ENCODE peak calls at places on chromosomes 11 and 22, in six cellular contexts. F is astrocyte of the spinal cord, T is dorsolateral prefrontal cortex, J is mesendoderm, Z is fibroblast of mammary gland, U is esophagus squamous epithelium. K is an unnamed sample.

GRCh38 chr11:5922749-5923426 is 19.2 kb upstream of the OR56A3 start:
- DNase-seq in F (no peak), T (no peak), J (peak), Z (peak), U (no peak), K (no peak)

GRCh38 chr11:70813651-70814050 is 415.3 kb downstream of the CTTN start:
- DNase-seq in F (no peak), T (no peak), J (no peak), Z (no peak), U (no peak), K (no peak)

GRCh38 chr11:121762820-121763219 is 310.1 kb upstream of the SORL1-AS1 start:
- DNase-seq in F (peak), T (no peak), J (peak), Z (peak), U (no peak), K (peak)

GRCh38 chr22:47944941-47945340 is 1182.5 kb downstream of the TBC1D22A start:
- DNase-seq in F (no peak), T (no peak), J (no peak), Z (no peak), U (no peak), K (no peak)

GRCh38 chr22:37996079-37996478 is 11.7 kb upstream of the SOX10 start:
- DNase-seq in F (no peak), T (no peak), J (no peak), Z (no peak), U (no peak), K (peak)

GRCh38 chr11:30387891-30388861 is 65.3 kb downstream of the ARL14EP start:
- DNase-seq in F (no peak), T (no peak), J (peak), Z (no peak), U (no peak), K (no peak)

GRCh38 chr11:125950696-125951645 is 5.1 kb downstream of the VSIG10L2 start:
- DNase-seq in F (no peak), T (no peak), J (no peak), Z (peak), U (no peak), K (no peak)

GRCh38 chr22:42365337-42365865 is 66.8 kb downstream of the NFAM1 start:
- DNase-seq in F (no peak), T (no peak), J (peak), Z (no peak), U (no peak), K (peak)

GRCh38 chr11:76615950-76616349 is 54.6 kb downstream of the LRRC32 start:
- DNase-seq in F (peak), T (no peak), J (no peak), Z (no peak), U (no peak), K (peak)

GRCh38 chr11:131977231-131977630 is 606.8 kb downstream of the NTM start:
- DNase-seq in F (peak), T (no peak), J (peak), Z (peak), U (no peak), K (peak)

GRCh38 chr22:43159484-43160178 is 8.3 kb downstream of the TSPO start:
- DNase-seq in F (no peak), T (no peak), J (peak), Z (no peak), U (no peak), K (peak)

GRCh38 chr11:92685049-92685448 is 284.4 kb upstream of the MTNR1B start:
- DNase-seq in F (no peak), T (no peak), J (no peak), Z (no peak), U (no peak), K (no peak)

GRCh38 chr11:892106-892505 is 18.5 kb downstream of the CHID1 start:
- DNase-seq in F (no peak), T (no peak), J (no peak), Z (no peak), U (no peak), K (no peak)

GRCh38 chr11:2423157-2424025 is 20.9 kb downstream of the TRPM5 start:
- DNase-seq in F (no peak), T (no peak), J (no peak), Z (no peak), U (no peak), K (no peak)

GRCh38 chr11:107472966-107473365 is 15.3 kb upstream of the CWF19L2 start:
- DNase-seq in F (no peak), T (no peak), J (no peak), Z (no peak), U (no peak), K (no peak)

GRCh38 chr11:81494431-81494830 is 1239.2 kb downstream of the FAM181B start:
- DNase-seq in F (no peak), T (no peak), J (no peak), Z (no peak), U (no peak), K (no peak)

GRCh38 chr11:109859325-109859724 is 233.9 kb upstream of the ZC3H12C start:
- DNase-seq in F (peak), T (no peak), J (no peak), Z (peak), U (no peak), K (no peak)

GRCh38 chr11:37108436-37109204 is 510.6 kb upstream of the RAG2 start:
- DNase-seq in F (peak), T (no peak), J (no peak), Z (no peak), U (no peak), K (peak)

DNA sequence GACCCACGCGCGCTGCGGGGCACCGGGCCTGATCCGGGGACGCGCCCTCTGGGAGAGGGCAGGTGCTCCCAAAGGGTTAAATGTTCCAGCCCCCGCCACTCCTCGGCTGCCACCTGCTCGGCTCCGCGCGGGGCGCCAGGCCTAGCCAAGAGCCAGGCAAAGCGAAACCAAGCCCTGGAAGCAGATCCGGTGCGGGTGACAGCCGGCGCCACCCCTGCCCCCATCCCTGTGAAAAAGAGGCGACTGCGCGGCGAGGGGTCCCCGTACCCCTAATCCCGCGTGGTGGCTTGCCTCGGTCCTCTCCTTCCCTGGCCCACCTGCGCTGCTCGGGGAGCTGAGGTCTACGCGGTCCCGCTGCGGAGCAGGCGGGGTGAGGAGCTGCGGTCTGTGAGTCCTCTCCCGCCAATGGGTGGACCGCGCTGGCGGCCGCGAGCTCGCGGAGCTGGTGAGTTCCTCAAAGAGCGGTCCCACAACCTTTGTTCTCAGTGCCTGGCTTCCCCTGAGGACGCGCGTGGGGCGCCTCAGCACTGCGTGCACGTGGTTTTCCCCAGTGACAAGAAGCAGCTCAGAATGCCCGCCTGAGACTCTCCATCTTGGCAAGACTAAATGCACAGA is at the start of gene ME3:
- DNase-seq in F (peak), T (peak), J (peak), Z (peak), U (no peak), K (peak)
- H3K4me3 ChIP-seq in F (peak), T (peak), J (peak), Z (peak), U (peak), K (peak)

DNA sequence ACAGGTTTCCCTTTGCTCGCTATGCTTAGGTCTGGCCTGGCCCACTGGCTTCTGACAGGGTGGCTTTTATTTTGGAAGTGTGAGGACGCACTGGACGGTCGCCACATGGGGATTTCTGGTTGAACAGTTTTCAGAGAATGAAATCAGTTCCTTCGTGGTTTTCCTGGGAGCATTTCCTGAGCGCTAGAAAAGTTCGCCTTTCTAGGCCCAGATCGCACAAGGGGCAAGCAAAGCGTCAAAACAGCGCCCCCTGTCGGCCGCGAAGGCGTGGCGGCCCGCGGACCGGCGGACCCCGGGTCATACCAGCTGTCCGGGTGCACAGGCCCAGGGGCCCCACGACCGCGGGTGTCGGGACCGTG is 12.7 kb upstream of the CYP2R1 start:
- DNase-seq in F (peak), T (peak), J (peak), Z (peak), U (peak), K (peak)
- H3K4me3 ChIP-seq in F (peak), T (peak), J (no peak), Z (peak), U (peak), K (peak)

DNA sequence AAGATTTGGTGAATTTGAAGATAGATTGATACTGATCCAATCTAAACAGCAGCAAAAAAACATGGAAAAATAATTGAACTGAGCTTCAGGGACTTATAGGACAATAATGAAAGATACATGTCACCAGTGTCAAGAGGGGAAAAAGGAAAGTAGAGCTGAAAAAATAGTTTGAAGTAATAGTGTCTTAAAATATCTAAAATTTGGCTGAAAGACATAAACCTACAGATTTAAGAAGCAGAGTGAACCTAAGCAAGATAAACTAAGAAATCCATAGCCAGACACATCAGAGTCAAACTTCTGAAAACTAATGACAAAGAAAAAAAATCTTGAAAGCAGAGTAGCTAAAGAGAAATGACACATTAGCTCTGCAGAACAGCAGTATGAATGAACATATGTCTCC is 67.7 kb downstream of the TRIM44 start:
- DNase-seq in F (no peak), T (no peak), J (no peak), Z (no peak), U (no peak), K (no peak)
- H3K4me3 ChIP-seq in F (no peak), T (no peak), J (no peak), Z (no peak), U (no peak), K (no peak)

GRCh38 chr11:96145163-96145585 is 197.8 kb downstream of the MAML2 start:
- DNase-seq in F (no peak), T (no peak), J (no peak), Z (peak), U (no peak), K (peak)

GRCh38 chr11:96139692-96140091 is 203.3 kb downstream of the MAML2 start:
- DNase-seq in F (no peak), T (no peak), J (no peak), Z (no peak), U (no peak), K (no peak)

GRCh38 chr11:96141649-96142048 is 201.3 kb downstream of the MAML2 start:
- DNase-seq in F (no peak), T (no peak), J (no peak), Z (no peak), U (no peak), K (no peak)

GRCh38 chr11:96144553-96144952 is 198.4 kb downstream of the MAML2 start:
- DNase-seq in F (no peak), T (no peak), J (no peak), Z (no peak), U (no peak), K (no peak)

GRCh38 chr11:96143016-96143670 is 199.9 kb downstream of the MAML2 start:
- DNase-seq in F (peak), T (no peak), J (no peak), Z (peak), U (no peak), K (peak)
- H3K4me3 ChIP-seq in F (no peak), T (no peak), J (no peak), Z (no peak), U (no peak), K (peak)

DNA sequence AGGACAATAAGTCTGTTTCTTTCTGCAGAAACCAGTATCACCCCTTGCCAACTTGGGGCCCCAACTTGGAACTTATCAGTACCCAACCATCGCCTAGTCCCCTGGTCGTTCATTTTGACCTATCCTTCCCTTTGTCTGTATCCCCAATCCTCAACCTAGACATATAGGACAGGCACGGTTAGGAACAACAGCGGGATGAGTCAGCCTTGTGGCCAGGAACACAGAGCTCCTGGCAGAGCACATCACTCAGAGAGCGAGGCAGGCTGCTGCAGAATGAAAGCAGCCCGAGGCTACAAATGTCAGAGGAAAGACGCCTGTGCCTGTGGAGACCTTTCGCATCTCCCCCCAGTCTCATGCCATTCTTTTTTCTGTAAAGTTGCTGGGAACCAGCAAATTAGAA is 14.6 kb downstream of the DKK3 start:
- DNase-seq in F (peak), T (peak), J (peak), Z (peak), U (no peak), K (peak)
- H3K4me3 ChIP-seq in F (no peak), T (peak), J (no peak), Z (no peak), U (no peak), K (no peak)

DNA sequence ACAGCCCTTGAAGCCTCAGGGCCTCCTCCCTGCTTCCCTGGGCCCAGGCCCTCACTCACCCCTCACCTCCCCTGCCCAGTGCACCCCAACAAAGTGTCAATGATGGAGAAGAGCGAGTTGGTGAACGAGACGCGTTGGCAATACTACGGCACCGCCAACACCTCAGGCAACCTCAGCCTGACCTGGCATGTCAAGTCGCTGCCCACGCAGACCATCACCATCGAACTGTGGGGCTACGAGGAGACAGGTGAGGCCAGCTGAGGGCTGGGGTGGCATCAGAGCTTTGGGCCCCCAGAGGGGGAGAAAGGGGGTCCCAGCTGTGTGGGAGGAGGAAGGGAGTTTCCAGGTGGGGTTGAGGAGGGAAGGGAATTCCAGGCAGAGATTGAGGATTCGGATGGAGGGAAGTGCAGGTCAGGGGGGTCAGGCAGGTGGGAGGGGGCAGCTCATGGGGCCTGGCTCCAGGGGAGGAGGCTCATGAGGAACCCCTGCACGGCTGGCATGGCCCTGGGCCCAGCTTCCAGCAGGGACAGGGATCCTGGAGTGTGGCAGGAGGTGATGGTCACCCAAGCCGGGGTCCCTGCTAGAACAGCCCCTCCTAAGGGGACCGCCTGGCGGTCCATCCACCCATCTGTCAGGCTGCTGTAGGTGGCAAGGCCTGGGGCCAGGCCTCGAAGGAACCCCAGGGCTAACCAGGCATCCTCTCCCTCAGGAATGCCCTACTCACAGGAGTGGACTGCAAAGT is 2.9 kb downstream of the SUSD2 start:
- DNase-seq in F (no peak), T (no peak), J (no peak), Z (no peak), U (no peak), K (no peak)
- H3K4me3 ChIP-seq in F (no peak), T (no peak), J (no peak), Z (no peak), U (no peak), K (no peak)

GRCh38 chr11:64449381-64450167 is 90.6 kb downstream of the RPS6KA4 start:
- DNase-seq in F (peak), T (peak), J (peak), Z (peak), U (no peak), K (peak)
- H3K4me3 ChIP-seq in F (no peak), T (peak), J (no peak), Z (no peak), U (no peak), K (peak)

GRCh38 chr22:49934144-49934890 is 15.9 kb downstream of the CRELD2 start:
- DNase-seq in F (peak), T (peak), J (no peak), Z (peak), U (no peak), K (no peak)
- H3K4me3 ChIP-seq in F (peak), T (no peak), J (no peak), Z (peak), U (peak), K (peak)

K was measured in A673.